ENCODE peak calls at places on chromosome 16, in ten cellular contexts. One of them, this sample, is unnamed.

GRCh38 chr16:87464691-87465300 is 28.0 kb downstream of the ZCCHC14 start:
- DNase-seq in HT1080: peak
- DNase-seq in GOT3: peak
- DNase-seq in T-cell: no peak
- DNase-seq in tibial nerve: peak
- DNase-seq in RCC 7860: peak
- DNase-seq in activated naive CD4-positive, alpha-beta T cell: no peak
- DNase-seq in lung: peak
- DNase-seq in HuH-7.5: no peak
- DNase-seq in left kidney: peak
- DNase-seq in this sample: no peak

GRCh38 chr16:48607056-48607825 is 2.7 kb downstream of the N4BP1 start:
- DNase-seq in HT1080: no peak
- DNase-seq in GOT3: no peak
- DNase-seq in T-cell: no peak
- DNase-seq in tibial nerve: no peak
- DNase-seq in RCC 7860: no peak
- DNase-seq in activated naive CD4-positive, alpha-beta T cell: no peak
- DNase-seq in lung: peak
- DNase-seq in HuH-7.5: no peak
- DNase-seq in left kidney: no peak
- DNase-seq in this sample: no peak

GRCh38 chr16:80148826-80149225 is 392.0 kb upstream of the DYNLRB2 start:
- DNase-seq in HT1080: no peak
- DNase-seq in GOT3: no peak
- DNase-seq in T-cell: no peak
- DNase-seq in tibial nerve: no peak
- DNase-seq in RCC 7860: no peak
- DNase-seq in activated naive CD4-positive, alpha-beta T cell: no peak
- DNase-seq in lung: no peak
- DNase-seq in HuH-7.5: no peak
- DNase-seq in left kidney: no peak
- DNase-seq in this sample: no peak

GRCh38 chr16:19167710-19168172 is 299 bp upstream of the SYT17 start:
- DNase-seq in HT1080: peak
- DNase-seq in GOT3: peak
- DNase-seq in T-cell: no peak
- DNase-seq in tibial nerve: no peak
- DNase-seq in RCC 7860: no peak
- DNase-seq in activated naive CD4-positive, alpha-beta T cell: no peak
- DNase-seq in lung: peak
- DNase-seq in HuH-7.5: peak
- DNase-seq in left kidney: peak
- DNase-seq in this sample: no peak

GRCh38 chr16:58494981-58495860 is 4.7 kb upstream of the NDRG4 start:
- DNase-seq in HT1080: peak
- DNase-seq in GOT3: peak
- DNase-seq in T-cell: no peak
- DNase-seq in tibial nerve: peak
- DNase-seq in RCC 7860: peak
- DNase-seq in activated naive CD4-positive, alpha-beta T cell: no peak
- DNase-seq in lung: peak
- DNase-seq in HuH-7.5: peak
- DNase-seq in left kidney: peak
- DNase-seq in this sample: no peak

GRCh38 chr16:88569614-88569984 is 604 bp upstream of the ZC3H18 start:
- DNase-seq in HT1080: no peak
- DNase-seq in GOT3: no peak
- DNase-seq in T-cell: no peak
- DNase-seq in tibial nerve: no peak
- DNase-seq in RCC 7860: no peak
- DNase-seq in activated naive CD4-positive, alpha-beta T cell: no peak
- DNase-seq in lung: no peak
- DNase-seq in HuH-7.5: peak
- DNase-seq in left kidney: no peak
- DNase-seq in this sample: no peak

GRCh38 chr16:19815418-19815817 is 69.2 kb downstream of the GPRC5B start:
- DNase-seq in HT1080: no peak
- DNase-seq in GOT3: no peak
- DNase-seq in T-cell: no peak
- DNase-seq in tibial nerve: no peak
- DNase-seq in RCC 7860: no peak
- DNase-seq in activated naive CD4-positive, alpha-beta T cell: no peak
- DNase-seq in lung: no peak
- DNase-seq in HuH-7.5: no peak
- DNase-seq in left kidney: no peak
- DNase-seq in this sample: no peak

GRCh38 chr16:48156790-48157209 is 1.0 kb upstream of the ABCC12 start:
- DNase-seq in HT1080: peak
- DNase-seq in GOT3: peak
- DNase-seq in T-cell: peak
- DNase-seq in tibial nerve: peak
- DNase-seq in RCC 7860: peak
- DNase-seq in activated naive CD4-positive, alpha-beta T cell: peak
- DNase-seq in lung: peak
- DNase-seq in HuH-7.5: peak
- DNase-seq in left kidney: peak
- DNase-seq in this sample: no peak

GRCh38 chr16:912684-913613 is 57.8 kb downstream of the LMF1 start:
- DNase-seq in HT1080: no peak
- DNase-seq in GOT3: no peak
- DNase-seq in T-cell: no peak
- DNase-seq in tibial nerve: peak
- DNase-seq in RCC 7860: no peak
- DNase-seq in activated naive CD4-positive, alpha-beta T cell: no peak
- DNase-seq in lung: no peak
- DNase-seq in HuH-7.5: no peak
- DNase-seq in left kidney: no peak
- DNase-seq in this sample: no peak

GRCh38 chr16:17417740-17418139 is 53.0 kb downstream of the XYLT1 start:
- DNase-seq in HT1080: no peak
- DNase-seq in GOT3: no peak
- DNase-seq in T-cell: no peak
- DNase-seq in tibial nerve: no peak
- DNase-seq in RCC 7860: no peak
- DNase-seq in activated naive CD4-positive, alpha-beta T cell: no peak
- DNase-seq in lung: no peak
- DNase-seq in HuH-7.5: no peak
- DNase-seq in left kidney: no peak
- DNase-seq in this sample: no peak

GRCh38 chr16:21283521-21284289 is 5.6 kb upstream of the CRYM start:
- DNase-seq in HT1080: no peak
- DNase-seq in GOT3: no peak
- DNase-seq in T-cell: no peak
- DNase-seq in tibial nerve: peak
- DNase-seq in RCC 7860: no peak
- DNase-seq in activated naive CD4-positive, alpha-beta T cell: no peak
- DNase-seq in lung: peak
- DNase-seq in HuH-7.5: peak
- DNase-seq in left kidney: peak
- DNase-seq in this sample: no peak

GRCh38 chr16:9647981-9648701 is 534.1 kb downstream of the GRIN2A start:
- DNase-seq in HT1080: no peak
- DNase-seq in GOT3: no peak
- DNase-seq in T-cell: no peak
- DNase-seq in tibial nerve: no peak
- DNase-seq in RCC 7860: peak
- DNase-seq in activated naive CD4-positive, alpha-beta T cell: no peak
- DNase-seq in lung: no peak
- DNase-seq in HuH-7.5: peak
- DNase-seq in left kidney: peak
- DNase-seq in this sample: no peak

GRCh38 chr16:60217787-60218186 is 1483.7 kb upstream of the GOT2 start:
- DNase-seq in HT1080: no peak
- DNase-seq in GOT3: no peak
- DNase-seq in T-cell: no peak
- DNase-seq in tibial nerve: no peak
- DNase-seq in RCC 7860: no peak
- DNase-seq in activated naive CD4-positive, alpha-beta T cell: no peak
- DNase-seq in lung: no peak
- DNase-seq in HuH-7.5: no peak
- DNase-seq in left kidney: no peak
- DNase-seq in this sample: no peak

GRCh38 chr16:5024632-5025031 is 9.1 kb downstream of the NAGPA start:
- DNase-seq in HT1080: peak
- DNase-seq in GOT3: no peak
- DNase-seq in T-cell: no peak
- DNase-seq in tibial nerve: no peak
- DNase-seq in RCC 7860: peak
- DNase-seq in activated naive CD4-positive, alpha-beta T cell: no peak
- DNase-seq in lung: no peak
- DNase-seq in HuH-7.5: no peak
- DNase-seq in left kidney: peak
- DNase-seq in this sample: no peak

GRCh38 chr16:79355600-79356358 is 244.8 kb downstream of the MAF start:
- DNase-seq in HT1080: no peak
- DNase-seq in GOT3: no peak
- DNase-seq in T-cell: no peak
- DNase-seq in tibial nerve: no peak
- DNase-seq in RCC 7860: no peak
- DNase-seq in activated naive CD4-positive, alpha-beta T cell: no peak
- DNase-seq in lung: no peak
- DNase-seq in HuH-7.5: no peak
- DNase-seq in left kidney: no peak
- DNase-seq in this sample: no peak

GRCh38 chr16:11682655-11683096 is 14.4 kb downstream of the SNN start:
- DNase-seq in HT1080: peak
- DNase-seq in GOT3: no peak
- DNase-seq in T-cell: no peak
- DNase-seq in tibial nerve: no peak
- DNase-seq in RCC 7860: peak
- DNase-seq in activated naive CD4-positive, alpha-beta T cell: no peak
- DNase-seq in lung: no peak
- DNase-seq in HuH-7.5: no peak
- DNase-seq in left kidney: no peak
- DNase-seq in this sample: no peak

GRCh38 chr16:8944113-8944765 is 19.5 kb downstream of the USP7 start:
- DNase-seq in HT1080: no peak
- DNase-seq in GOT3: no peak
- DNase-seq in T-cell: no peak
- DNase-seq in tibial nerve: no peak
- DNase-seq in RCC 7860: no peak
- DNase-seq in activated naive CD4-positive, alpha-beta T cell: no peak
- DNase-seq in lung: no peak
- DNase-seq in HuH-7.5: no peak
- DNase-seq in left kidney: no peak
- DNase-seq in this sample: no peak

GRCh38 chr16:27177031-27177774 is 26.1 kb upstream of the KDM8 start:
- DNase-seq in HT1080: peak
- DNase-seq in GOT3: no peak
- DNase-seq in T-cell: no peak
- DNase-seq in tibial nerve: no peak
- DNase-seq in RCC 7860: peak
- DNase-seq in activated naive CD4-positive, alpha-beta T cell: no peak
- DNase-seq in lung: no peak
- DNase-seq in HuH-7.5: no peak
- DNase-seq in left kidney: no peak
- DNase-seq in this sample: no peak

GRCh38 chr16:84842516-84843148 is 22.8 kb downstream of the CRISPLD2 start:
- DNase-seq in HT1080: no peak
- DNase-seq in GOT3: no peak
- DNase-seq in T-cell: no peak
- DNase-seq in tibial nerve: no peak
- DNase-seq in RCC 7860: no peak
- DNase-seq in activated naive CD4-positive, alpha-beta T cell: no peak
- DNase-seq in lung: no peak
- DNase-seq in HuH-7.5: no peak
- DNase-seq in left kidney: no peak
- DNase-seq in this sample: no peak

GRCh38 chr16:53549970-53550406 is 47.0 kb upstream of the AKTIP start:
- DNase-seq in HT1080: peak
- DNase-seq in GOT3: peak
- DNase-seq in T-cell: peak
- DNase-seq in tibial nerve: no peak
- DNase-seq in RCC 7860: peak
- DNase-seq in activated naive CD4-positive, alpha-beta T cell: no peak
- DNase-seq in lung: peak
- DNase-seq in HuH-7.5: peak
- DNase-seq in left kidney: peak
- DNase-seq in this sample: no peak

GRCh38 chr16:57623251-57624043 is 5.0 kb upstream of the ADGRG1 start:
- DNase-seq in HT1080: peak
- DNase-seq in GOT3: no peak
- DNase-seq in T-cell: no peak
- DNase-seq in tibial nerve: peak
- DNase-seq in RCC 7860: peak
- DNase-seq in activated naive CD4-positive, alpha-beta T cell: no peak
- DNase-seq in lung: no peak
- DNase-seq in HuH-7.5: no peak
- DNase-seq in left kidney: peak
- DNase-seq in this sample: no peak

GRCh38 chr16:27670071-27670825 is 120.3 kb downstream of the KATNIP start:
- DNase-seq in HT1080: no peak
- DNase-seq in GOT3: no peak
- DNase-seq in T-cell: no peak
- DNase-seq in tibial nerve: no peak
- DNase-seq in RCC 7860: no peak
- DNase-seq in activated naive CD4-positive, alpha-beta T cell: no peak
- DNase-seq in lung: no peak
- DNase-seq in HuH-7.5: no peak
- DNase-seq in left kidney: no peak
- DNase-seq in this sample: no peak

GRCh38 chr16:62363451-62363850 is 327.2 kb upstream of the CDH8 start:
- DNase-seq in HT1080: no peak
- DNase-seq in GOT3: no peak
- DNase-seq in T-cell: no peak
- DNase-seq in tibial nerve: no peak
- DNase-seq in RCC 7860: no peak
- DNase-seq in activated naive CD4-positive, alpha-beta T cell: no peak
- DNase-seq in lung: no peak
- DNase-seq in HuH-7.5: no peak
- DNase-seq in left kidney: peak
- DNase-seq in this sample: no peak

GRCh38 chr16:85642762-85643281 is 29.7 kb downstream of the GSE1 start:
- DNase-seq in HT1080: no peak
- DNase-seq in GOT3: no peak
- DNase-seq in T-cell: no peak
- DNase-seq in tibial nerve: no peak
- DNase-seq in RCC 7860: no peak
- DNase-seq in activated naive CD4-positive, alpha-beta T cell: no peak
- DNase-seq in lung: no peak
- DNase-seq in HuH-7.5: no peak
- DNase-seq in left kidney: no peak
- DNase-seq in this sample: no peak

GRCh38 chr16:68289202-68289601 is 21.5 kb downstream of the SLC7A6OS start:
- DNase-seq in HT1080: no peak
- DNase-seq in GOT3: no peak
- DNase-seq in T-cell: no peak
- DNase-seq in tibial nerve: no peak
- DNase-seq in RCC 7860: no peak
- DNase-seq in activated naive CD4-positive, alpha-beta T cell: no peak
- DNase-seq in lung: no peak
- DNase-seq in HuH-7.5: no peak
- DNase-seq in left kidney: no peak
- DNase-seq in this sample: no peak

GRCh38 chr16:87417511-87417910 is 25.4 kb downstream of the MAP1LC3B start:
- DNase-seq in HT1080: no peak
- DNase-seq in GOT3: no peak
- DNase-seq in T-cell: no peak
- DNase-seq in tibial nerve: no peak
- DNase-seq in RCC 7860: no peak
- DNase-seq in activated naive CD4-positive, alpha-beta T cell: no peak
- DNase-seq in lung: no peak
- DNase-seq in HuH-7.5: no peak
- DNase-seq in left kidney: no peak
- DNase-seq in this sample: no peak

GRCh38 chr16:65546353-65546791 is 424.5 kb upstream of the CDH11 start:
- DNase-seq in HT1080: no peak
- DNase-seq in GOT3: no peak
- DNase-seq in T-cell: no peak
- DNase-seq in tibial nerve: no peak
- DNase-seq in RCC 7860: no peak
- DNase-seq in activated naive CD4-positive, alpha-beta T cell: no peak
- DNase-seq in lung: no peak
- DNase-seq in HuH-7.5: no peak
- DNase-seq in left kidney: peak
- DNase-seq in this sample: no peak

GRCh38 chr16:19521471-19522368 is at the start of gene GDE1:
- DNase-seq in HT1080: peak
- DNase-seq in GOT3: peak
- DNase-seq in T-cell: peak
- DNase-seq in tibial nerve: peak
- DNase-seq in RCC 7860: peak
- DNase-seq in activated naive CD4-positive, alpha-beta T cell: peak
- DNase-seq in lung: peak
- DNase-seq in HuH-7.5: peak
- DNase-seq in left kidney: peak
- DNase-seq in this sample: no peak